ENCODE peak calls at places on chromosomes 3 and 15, in nine cellular contexts. One of them, this sample, is unnamed. For H3K4me1, the result is how much of the 10 kb centered on the place peaks cover.

GRCh38 chr3:9778518-9779129 is 8.9 kb upstream of the CAMK1 start:
- DNase-seq in adrenal gland: no peak
- DNase-seq in ovary: no peak
- DNase-seq in prostate gland: no peak
- DNase-seq in esophagus squamous epithelium: no peak
- DNase-seq in IMR-90: no peak
- DNase-seq in Peyer's patch: no peak
- DNase-seq in uterus: peak
- DNase-seq in suprapubic skin: no peak
- DNase-seq in this sample: no peak

GRCh38 chr3:143170676-143171075 is 51.1 kb downstream of the CHST2 start:
- DNase-seq in adrenal gland: no peak
- DNase-seq in esophagus squamous epithelium: no peak
- DNase-seq in prostate gland: no peak
- DNase-seq in suprapubic skin: no peak
- DNase-seq in uterus: no peak
- DNase-seq in ovary: no peak
- DNase-seq in Peyer's patch: no peak
- DNase-seq in IMR-90: peak
- DNase-seq in this sample: no peak

GRCh38 chr3:142251951-142252350 is 26.6 kb upstream of the GK5 start:
- DNase-seq in esophagus squamous epithelium: no peak
- DNase-seq in prostate gland: no peak
- DNase-seq in adrenal gland: no peak
- DNase-seq in IMR-90: no peak
- DNase-seq in suprapubic skin: no peak
- DNase-seq in ovary: no peak
- DNase-seq in uterus: no peak
- DNase-seq in Peyer's patch: no peak
- DNase-seq in this sample: no peak

GRCh38 chr3:133295199-133295901 is 104.5 kb upstream of the BFSP2 start:
- DNase-seq in adrenal gland: no peak
- DNase-seq in IMR-90: peak
- DNase-seq in uterus: no peak
- DNase-seq in suprapubic skin: no peak
- DNase-seq in ovary: no peak
- DNase-seq in Peyer's patch: no peak
- DNase-seq in esophagus squamous epithelium: no peak
- DNase-seq in prostate gland: no peak
- DNase-seq in this sample: no peak

GRCh38 chr3:185401319-185401955 is 38.5 kb downstream of the MAP3K13 start:
- DNase-seq in Peyer's patch: no peak
- DNase-seq in IMR-90: peak
- DNase-seq in suprapubic skin: no peak
- DNase-seq in prostate gland: no peak
- DNase-seq in ovary: no peak
- DNase-seq in uterus: no peak
- DNase-seq in adrenal gland: no peak
- DNase-seq in esophagus squamous epithelium: no peak
- DNase-seq in this sample: no peak

GRCh38 chr3:195839260-195840010 is 27.7 kb upstream of the MUC4 start:
- DNase-seq in Peyer's patch: no peak
- DNase-seq in suprapubic skin: no peak
- DNase-seq in esophagus squamous epithelium: no peak
- DNase-seq in uterus: no peak
- DNase-seq in IMR-90: no peak
- DNase-seq in ovary: no peak
- DNase-seq in adrenal gland: no peak
- DNase-seq in prostate gland: no peak
- DNase-seq in this sample: no peak

GRCh38 chr3:27166888-27167287 is 202.3 kb downstream of the NEK10 start:
- DNase-seq in ovary: no peak
- DNase-seq in suprapubic skin: no peak
- DNase-seq in Peyer's patch: no peak
- DNase-seq in adrenal gland: no peak
- DNase-seq in prostate gland: no peak
- DNase-seq in IMR-90: peak
- DNase-seq in esophagus squamous epithelium: no peak
- DNase-seq in uterus: no peak
- DNase-seq in this sample: no peak

GRCh38 chr3:65979152-65979551 is 59.6 kb downstream of the MAGI1 start:
- DNase-seq in Peyer's patch: no peak
- DNase-seq in uterus: no peak
- DNase-seq in IMR-90: peak
- DNase-seq in ovary: no peak
- DNase-seq in adrenal gland: peak
- DNase-seq in prostate gland: no peak
- DNase-seq in suprapubic skin: no peak
- DNase-seq in esophagus squamous epithelium: no peak
- DNase-seq in this sample: no peak

GRCh38 chr3:194274424-194275085 is 76.6 kb downstream of the CPN2 start:
- DNase-seq in suprapubic skin: peak
- DNase-seq in ovary: peak
- DNase-seq in Peyer's patch: no peak
- DNase-seq in IMR-90: no peak
- DNase-seq in adrenal gland: peak
- DNase-seq in esophagus squamous epithelium: no peak
- DNase-seq in prostate gland: no peak
- DNase-seq in uterus: no peak
- DNase-seq in this sample: no peak

GRCh38 chr15:82871577-82872484 is 62.4 kb downstream of the WHAMM start:
- DNase-seq in suprapubic skin: peak
- DNase-seq in adrenal gland: no peak
- DNase-seq in ovary: no peak
- DNase-seq in prostate gland: no peak
- DNase-seq in Peyer's patch: no peak
- DNase-seq in uterus: no peak
- DNase-seq in esophagus squamous epithelium: no peak
- DNase-seq in IMR-90: no peak
- DNase-seq in this sample: no peak

GRCh38 chr3:129403450-129403849 is 25.0 kb downstream of the EFCAB12 start:
- DNase-seq in adrenal gland: no peak
- DNase-seq in IMR-90: no peak
- DNase-seq in esophagus squamous epithelium: no peak
- DNase-seq in suprapubic skin: no peak
- DNase-seq in Peyer's patch: no peak
- DNase-seq in uterus: no peak
- DNase-seq in prostate gland: no peak
- DNase-seq in ovary: no peak
- DNase-seq in this sample: no peak

GRCh38 chr3:17258823-17259436 is 374.2 kb downstream of the PLCL2 start:
- DNase-seq in suprapubic skin: no peak
- DNase-seq in uterus: no peak
- DNase-seq in esophagus squamous epithelium: no peak
- DNase-seq in prostate gland: no peak
- DNase-seq in ovary: no peak
- DNase-seq in Peyer's patch: no peak
- DNase-seq in IMR-90: peak
- DNase-seq in adrenal gland: no peak
- DNase-seq in this sample: no peak

GRCh38 chr15:99324082-99324620 is 72.9 kb downstream of the LRRC28 start:
- DNase-seq in Peyer's patch: no peak
- DNase-seq in suprapubic skin: no peak
- DNase-seq in uterus: no peak
- DNase-seq in ovary: no peak
- DNase-seq in adrenal gland: no peak
- DNase-seq in prostate gland: no peak
- DNase-seq in esophagus squamous epithelium: no peak
- DNase-seq in IMR-90: peak
- DNase-seq in this sample: peak

GRCh38 chr15:52379395-52380111 is 83.9 kb upstream of the MYO5C start:
- DNase-seq in ovary: peak
- DNase-seq in uterus: no peak
- DNase-seq in esophagus squamous epithelium: no peak
- DNase-seq in Peyer's patch: no peak
- DNase-seq in prostate gland: no peak
- DNase-seq in suprapubic skin: no peak
- DNase-seq in adrenal gland: no peak
- DNase-seq in IMR-90: no peak
- DNase-seq in this sample: no peak

GRCh38 chr3:89145995-89146394 is 38.6 kb downstream of the EPHA3 start:
- DNase-seq in ovary: no peak
- DNase-seq in Peyer's patch: no peak
- DNase-seq in uterus: no peak
- DNase-seq in IMR-90: peak
- DNase-seq in prostate gland: no peak
- DNase-seq in adrenal gland: no peak
- DNase-seq in esophagus squamous epithelium: no peak
- DNase-seq in suprapubic skin: no peak
- DNase-seq in this sample: no peak

GRCh38 chr3:26574766-26575165 is 47.8 kb upstream of the LRRC3B start:
- DNase-seq in IMR-90: no peak
- DNase-seq in Peyer's patch: no peak
- DNase-seq in esophagus squamous epithelium: no peak
- DNase-seq in ovary: no peak
- DNase-seq in adrenal gland: no peak
- DNase-seq in prostate gland: no peak
- DNase-seq in uterus: no peak
- DNase-seq in suprapubic skin: no peak
- DNase-seq in this sample: no peak

GRCh38 chr3:188241072-188241471 is 87.1 kb downstream of the LPP start:
- DNase-seq in ovary: no peak
- DNase-seq in prostate gland: no peak
- DNase-seq in uterus: no peak
- DNase-seq in esophagus squamous epithelium: no peak
- DNase-seq in adrenal gland: no peak
- DNase-seq in Peyer's patch: no peak
- DNase-seq in IMR-90: peak
- DNase-seq in suprapubic skin: no peak
- DNase-seq in this sample: peak

GRCh38 chr3:52897130-52898109 is at the start of gene STIMATE:
- DNase-seq in IMR-90: peak
- DNase-seq in uterus: peak
- DNase-seq in suprapubic skin: peak
- DNase-seq in esophagus squamous epithelium: no peak
- DNase-seq in prostate gland: peak
- DNase-seq in ovary: peak
- DNase-seq in Peyer's patch: peak
- DNase-seq in adrenal gland: peak
- DNase-seq in this sample: peak

GRCh38 chr3:41194701-41195100 is 4.6 kb upstream of the CTNNB1 start:
- DNase-seq in ovary: no peak
- DNase-seq in Peyer's patch: no peak
- DNase-seq in prostate gland: no peak
- DNase-seq in IMR-90: no peak
- DNase-seq in uterus: no peak
- DNase-seq in suprapubic skin: no peak
- DNase-seq in adrenal gland: no peak
- DNase-seq in esophagus squamous epithelium: no peak
- DNase-seq in this sample: no peak

DNA sequence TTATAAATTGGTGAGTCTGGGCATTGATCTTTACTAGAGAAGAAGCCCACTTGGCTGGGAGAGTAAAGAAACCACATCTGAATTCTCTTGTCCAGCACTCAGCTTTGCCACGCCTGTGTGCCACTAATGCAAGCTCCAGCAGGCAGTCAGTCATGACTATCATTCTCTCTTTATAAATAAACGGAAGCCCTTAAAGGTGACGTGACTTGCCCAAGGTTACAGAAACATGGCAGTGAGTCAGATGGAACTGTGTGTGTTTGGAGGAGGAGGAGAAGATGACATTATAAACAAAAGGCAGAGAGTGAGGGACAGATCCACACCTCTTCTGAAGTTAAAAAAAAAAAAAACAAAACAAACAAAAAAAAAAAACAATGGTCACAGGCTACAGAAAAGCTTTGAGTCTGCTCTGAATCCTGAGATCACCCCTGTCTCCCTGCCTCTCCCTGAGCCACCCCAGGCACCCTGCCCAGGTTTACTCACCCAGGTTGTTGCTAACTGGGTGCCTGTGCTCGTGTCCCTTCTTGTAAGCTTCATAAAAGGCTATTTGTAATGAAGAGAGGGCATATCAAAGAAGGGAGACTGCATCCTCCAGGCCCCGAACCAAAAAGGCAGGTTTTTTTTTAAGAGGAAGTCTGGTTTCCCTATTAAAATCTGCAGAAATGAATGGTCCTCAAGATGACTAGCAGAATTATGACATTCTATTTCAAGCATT is 119.7 kb upstream of the PHLDB2 start:
- DNase-seq in suprapubic skin: no peak
- DNase-seq in ovary: no peak
- DNase-seq in Peyer's patch: no peak
- DNase-seq in adrenal gland: peak
- DNase-seq in uterus: no peak
- DNase-seq in prostate gland: peak
- DNase-seq in esophagus squamous epithelium: no peak
- DNase-seq in IMR-90: peak
- DNase-seq in this sample: no peak
- TF ChIP-seq POLR2A in suprapubic skin: no peak
- TF ChIP-seq POLR2A in ovary: no peak
- TF ChIP-seq POLR2A in Peyer's patch: no peak
- TF ChIP-seq POLR2A in adrenal gland: no peak
- TF ChIP-seq POLR2A in uterus: no peak
- TF ChIP-seq POLR2A in prostate gland: no peak
- TF ChIP-seq POLR2A in esophagus squamous epithelium: no peak
- TF ChIP-seq POLR2A in IMR-90: no peak
- TF ChIP-seq POLR2A in this sample: no peak

GRCh38 chr15:72503147-72503546 is 29.0 kb downstream of the ARIH1 start:
- DNase-seq in ovary: no peak
- DNase-seq in adrenal gland: no peak
- DNase-seq in esophagus squamous epithelium: no peak
- DNase-seq in suprapubic skin: no peak
- DNase-seq in Peyer's patch: no peak
- DNase-seq in prostate gland: no peak
- DNase-seq in IMR-90: no peak
- DNase-seq in uterus: no peak
- DNase-seq in this sample: no peak
- H3K4me1 ChIP-seq in ovary: under half
- H3K4me1 ChIP-seq in adrenal gland: under half
- H3K4me1 ChIP-seq in esophagus squamous epithelium: under half
- H3K4me1 ChIP-seq in suprapubic skin: under half
- H3K4me1 ChIP-seq in Peyer's patch: under half
- H3K4me1 ChIP-seq in prostate gland: under half
- H3K4me1 ChIP-seq in IMR-90: under half
- H3K4me1 ChIP-seq in uterus: under half
- H3K4me1 ChIP-seq in this sample: under half

DNA sequence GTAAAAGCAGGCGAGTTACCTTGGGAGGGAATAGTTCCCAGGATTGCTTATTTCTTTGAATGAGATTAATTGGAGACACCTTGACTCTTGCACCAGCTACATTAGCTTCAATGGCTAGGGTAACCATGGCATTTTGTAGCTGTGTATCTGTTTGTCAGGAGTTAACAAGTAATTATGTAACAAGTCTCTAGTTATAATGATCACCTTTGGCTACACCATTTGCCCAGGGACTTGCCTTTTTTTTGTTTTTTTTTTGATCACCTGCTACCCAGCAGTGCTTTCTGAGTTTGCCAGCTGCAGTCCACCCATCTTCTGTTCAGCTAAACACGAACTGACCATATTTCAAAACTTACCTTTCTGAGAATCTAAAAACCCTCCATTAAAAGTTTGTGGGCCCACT is 2.2 kb downstream of the MED12L start:
- DNase-seq in suprapubic skin: no peak
- DNase-seq in esophagus squamous epithelium: no peak
- DNase-seq in ovary: no peak
- DNase-seq in prostate gland: no peak
- DNase-seq in IMR-90: no peak
- DNase-seq in uterus: no peak
- DNase-seq in adrenal gland: no peak
- DNase-seq in Peyer's patch: no peak
- DNase-seq in this sample: no peak
- TF ChIP-seq POLR2A in suprapubic skin: no peak
- TF ChIP-seq POLR2A in esophagus squamous epithelium: no peak
- TF ChIP-seq POLR2A in ovary: no peak
- TF ChIP-seq POLR2A in prostate gland: no peak
- TF ChIP-seq POLR2A in IMR-90: no peak
- TF ChIP-seq POLR2A in uterus: no peak
- TF ChIP-seq POLR2A in adrenal gland: no peak
- TF ChIP-seq POLR2A in Peyer's patch: no peak
- TF ChIP-seq POLR2A in this sample: no peak

GRCh38 chr15:31374489-31374888 is 47.9 kb downstream of the KLF13 start:
- DNase-seq in Peyer's patch: peak
- DNase-seq in esophagus squamous epithelium: no peak
- DNase-seq in adrenal gland: no peak
- DNase-seq in ovary: no peak
- DNase-seq in uterus: no peak
- DNase-seq in suprapubic skin: no peak
- DNase-seq in prostate gland: no peak
- DNase-seq in IMR-90: no peak
- DNase-seq in this sample: no peak
- H3K4me1 ChIP-seq in Peyer's patch: under half
- H3K4me1 ChIP-seq in esophagus squamous epithelium: half or more
- H3K4me1 ChIP-seq in adrenal gland: under half
- H3K4me1 ChIP-seq in ovary: under half
- H3K4me1 ChIP-seq in uterus: under half
- H3K4me1 ChIP-seq in suprapubic skin: half or more
- H3K4me1 ChIP-seq in prostate gland: under half
- H3K4me1 ChIP-seq in IMR-90: under half
- H3K4me1 ChIP-seq in this sample: half or more